ENCODE peak calls at places on chromosomes 12 and 14, in four cellular contexts. P, W, C and O are unnamed samples.

GRCh38 chr12:100413006-100413405 is 56.1 kb downstream of the SLC17A8 start:
- DNase-seq in W (no peak), P (no peak), C (no peak), O (no peak)

GRCh38 chr14:106694638-106695393 is 1168.4 kb downstream of the TMEM121 start:
- DNase-seq in P (no peak), W (peak), C (no peak), O (peak)

GRCh38 chr14:96072076-96072475 is 32.9 kb downstream of the C14orf132 start:
- DNase-seq in P (no peak), C (peak), W (no peak), O (no peak)

GRCh38 chr12:238736-239398 is 23.8 kb downstream of the SLC6A13 start:
- DNase-seq in P (no peak), C (no peak), W (no peak), O (no peak)

GRCh38 chr14:52081964-52082363 is 13.1 kb upstream of the NID2 start:
- DNase-seq in P (no peak), W (no peak), C (no peak), O (no peak)

GRCh38 chr14:42944284-42944683 is 1337.6 kb downstream of the LRFN5 start:
- DNase-seq in P (no peak), C (no peak), W (no peak), O (no peak)

GRCh38 chr12:42762395-42762925 is 172.9 kb upstream of the PRICKLE1 start:
- DNase-seq in C (no peak), P (no peak), W (no peak), O (no peak)

GRCh38 chr14:98725196-98725595 is 546.8 kb downstream of the BCL11B start:
- DNase-seq in W (no peak), P (no peak), C (no peak), O (no peak)

GRCh38 chr12:48901278-48901677 is 24.0 kb downstream of the FKBP11 start:
- DNase-seq in W (no peak), C (no peak), P (no peak), O (no peak)

GRCh38 chr12:127373572-127373971 is 893.4 kb upstream of the TMEM132C start:
- DNase-seq in W (no peak), C (no peak), P (no peak), O (no peak)